ENCODE peak calls at places on chromosome 3, in five cellular contexts. O is heart left ventricle, U is A549, Y is HepG2, D is cardiac muscle cell. I is an unnamed sample.

GRCh38 chr3:36957072-36957471 is 12.2 kb upstream of the TRANK1 start:
- DNase-seq in U (no peak), D (no peak), O (no peak), Y (no peak), I (no peak)

GRCh38 chr3:169479314-169479939 is 184.1 kb downstream of the MECOM start:
- DNase-seq in D (no peak), Y (no peak), O (no peak), U (no peak), I (no peak)

GRCh38 chr3:62057339-62058047 is 315.9 kb downstream of the FEZF2 start:
- DNase-seq in U (no peak), Y (peak; percentile 80), O (no peak), D (no peak), I (no peak)

GRCh38 chr3:183306798-183307671 is 54.0 kb downstream of the B3GNT5 start:
- DNase-seq in U (peak; percentile 50), D (peak; percentile 39), O (peak; percentile 83), Y (no peak), I (peak; percentile 55)

GRCh38 chr3:65138531-65138930 is 450.7 kb upstream of the ADAMTS9 start:
- DNase-seq in O (no peak), D (no peak), U (no peak), Y (no peak), I (no peak)

GRCh38 chr3:53145109-53146077 is 15.2 kb upstream of the RFT1 start:
- DNase-seq in O (no peak), Y (no peak), U (peak; percentile 60), D (no peak), I (peak; percentile 65)

GRCh38 chr3:180538493-180538892 is 63.5 kb upstream of the TTC14 start:
- DNase-seq in U (no peak), O (no peak), Y (no peak), D (no peak), I (no peak)

GRCh38 chr3:15269091-15269989 is 63.0 kb downstream of the SH3BP5 start:
- DNase-seq in D (no peak), U (peak; percentile 94), O (peak; percentile 89), Y (no peak), I (no peak)

GRCh38 chr3:189631409-189631808 is 220 bp downstream of the TP63 start:
- DNase-seq in Y (no peak), U (no peak), O (no peak), D (no peak), I (no peak)

GRCh38 chr3:58266577-58266976 is 29.0 kb downstream of the ABHD6 start:
- DNase-seq in D (no peak), O (no peak), Y (no peak), U (no peak), I (no peak)

GRCh38 chr3:32621466-32621865 is 50.8 kb upstream of the DYNC1LI1 start:
- DNase-seq in Y (no peak), O (no peak), U (no peak), D (no peak), I (no peak)

GRCh38 chr3:54191997-54192396 is 69.6 kb downstream of the CACNA2D3 start:
- DNase-seq in D (no peak), U (no peak), Y (no peak), O (no peak), I (no peak)

GRCh38 chr3:156743859-156744258 is 69.5 kb downstream of the TIPARP start:
- DNase-seq in U (peak; percentile 12), O (no peak), Y (no peak), D (no peak), I (no peak)

GRCh38 chr3:24526640-24527237 is 32.1 kb upstream of the THRB start:
- DNase-seq in Y (no peak), O (no peak), D (peak; percentile 30), U (no peak), I (no peak)

GRCh38 chr3:20352547-20353164 is 166.7 kb upstream of the SGO1 start:
- DNase-seq in U (no peak), D (no peak), O (no peak), Y (no peak), I (no peak)

GRCh38 chr3:114241259-114241658 is 3.9 kb upstream of the ZNF80 start:
- DNase-seq in U (no peak), D (no peak), Y (no peak), O (no peak), I (no peak)

GRCh38 chr3:122727279-122727678 is 46.6 kb downstream of the PARP14 start:
- DNase-seq in D (no peak), Y (no peak), O (peak; percentile 25), U (no peak), I (no peak)
- H3K4me1 ChIP-seq in D (no peaks in the 10 kb centered on the region), Y (no peaks in the 10 kb centered on the region), O (no peaks in the 10 kb centered on the region), U (peaks cover 8% of the 10 kb centered on the region), I (no peaks in the 10 kb centered on the region)

DNA sequence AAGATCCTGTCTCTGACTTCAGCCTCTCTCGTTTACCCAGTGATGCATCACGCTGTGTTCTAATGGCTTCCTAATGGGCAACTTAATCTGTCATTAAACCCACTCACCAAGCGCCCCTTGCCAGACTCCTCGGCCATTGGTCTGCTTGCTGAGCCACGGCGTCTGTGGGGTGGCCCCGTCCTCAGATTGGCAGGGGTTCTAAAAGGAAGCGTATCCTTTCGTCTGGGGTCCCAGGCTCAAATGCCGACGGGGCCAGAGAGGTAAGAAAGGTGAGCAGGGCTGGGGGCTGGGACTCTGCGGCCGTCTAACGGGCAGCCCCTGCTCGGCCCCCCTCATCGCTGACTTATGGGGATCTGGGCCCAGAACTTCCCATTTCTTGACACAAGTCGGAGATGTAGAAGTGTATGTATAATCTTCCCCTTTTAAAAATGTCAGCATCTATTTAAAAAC is 315.1 kb upstream of the PROK2 start:
- DNase-seq in D (peak; percentile 24), O (no peak), U (no peak), Y (no peak), I (no peak)
- H3K4me3 ChIP-seq in D (peak overlapping the region; percentile 31), O (peak overlapping the region; percentile 51), U (no peak overlapping the region), Y (no peak overlapping the region), I (no peak overlapping the region)

DNA sequence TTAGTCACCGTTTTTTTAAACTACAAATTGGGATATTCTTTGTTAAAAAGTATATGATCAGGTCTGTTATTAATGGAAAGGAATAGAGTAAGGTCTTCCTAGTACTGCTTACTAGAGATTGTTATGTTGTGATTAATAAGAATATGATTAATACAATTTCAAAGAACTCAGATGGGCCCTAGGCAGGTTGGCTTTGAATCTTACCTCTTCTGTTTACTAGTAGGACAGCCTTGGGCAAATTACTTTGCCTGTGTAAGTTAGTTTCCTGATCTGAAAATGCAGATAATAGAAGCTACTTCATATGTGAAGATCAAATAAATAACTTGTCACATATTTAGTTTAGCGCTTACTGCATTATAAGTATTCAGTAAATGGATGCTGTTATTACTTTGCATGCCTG is 6.9 kb downstream of the GFM1 start:
- DNase-seq in Y (no peak), U (no peak), O (no peak), D (no peak), I (no peak)
- TF ChIP-seq CTCF in Y (no peak), U (no peak), O (no peak), D (no peak), I (no peak)

GRCh38 chr3:129607391-129608068 is 1.1 kb upstream of the PLXND1 start:
- DNase-seq in U (no peak), O (no peak), D (no peak), Y (no peak), I (no peak)

GRCh38 chr3:129609591-129610169 is 3.2 kb upstream of the PLXND1 start:
- DNase-seq in Y (no peak), U (no peak), D (no peak), O (no peak), I (no peak)

GRCh38 chr3:129608087-129608935 is 1.8 kb upstream of the PLXND1 start:
- DNase-seq in D (no peak), O (no peak), Y (no peak), U (peak; percentile 70), I (no peak)

GRCh38 chr3:129610276-129610675 is 3.8 kb upstream of the PLXND1 start:
- DNase-seq in U (no peak), O (no peak), Y (no peak), D (no peak), I (no peak)

GRCh38 chr3:129608936-129609590 is 2.6 kb upstream of the PLXND1 start:
- DNase-seq in O (no peak), U (no peak), Y (no peak), D (no peak), I (no peak)
- H3K4me1 ChIP-seq in O (peaks cover 68% of the 10 kb centered on the region), U (peaks cover 62% of the 10 kb centered on the region), Y (peaks cover 72% of the 10 kb centered on the region), D (peaks cover 11% of the 10 kb centered on the region), I (peaks cover 30% of the 10 kb centered on the region)

GRCh38 chr3:141386080-141386594 is 17.8 kb downstream of the ZBTB38 start:
- DNase-seq in O (no peak), D (no peak), Y (no peak), U (no peak), I (no peak)
- H3K4me3 ChIP-seq in O (no peak overlapping the region), D (no peak overlapping the region), Y (no peak overlapping the region), U (no peak overlapping the region), I (no peak overlapping the region)

GRCh38 chr3:34687671-34688070 is 889.2 kb downstream of the PDCD6IP start:
- DNase-seq in U (no peak), O (no peak), Y (no peak), D (no peak), I (no peak)

GRCh38 chr3:34678580-34678979 is 880.1 kb downstream of the PDCD6IP start:
- DNase-seq in D (peak; percentile 52), U (no peak), O (no peak), Y (no peak), I (peak; percentile 45)

DNA sequence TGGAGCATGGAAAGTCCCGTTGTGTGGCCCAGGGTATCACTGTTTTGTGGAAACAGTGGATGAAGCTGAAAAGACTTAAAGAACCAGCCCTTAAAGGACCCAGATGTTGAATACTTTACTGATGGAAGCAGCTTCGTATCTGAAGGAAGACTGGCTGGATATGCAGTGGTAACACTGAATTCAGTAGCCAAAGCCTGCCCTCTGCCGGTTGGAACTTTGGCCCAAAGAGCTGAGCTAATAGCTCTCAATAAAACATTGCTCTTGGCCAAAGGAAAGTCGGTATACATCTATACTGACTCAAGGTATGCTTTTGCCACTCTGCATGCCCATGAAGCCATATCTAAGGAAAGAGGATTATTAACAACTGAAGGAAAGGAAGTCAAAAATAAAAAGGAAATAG is 885.4 kb downstream of the PDCD6IP start:
- DNase-seq in U (peak; percentile 64), Y (peak; percentile 22), O (peak; percentile 59), D (peak; percentile 83), I (peak; percentile 75)
- TF ChIP-seq CTCF in U (peak; percentile 69), Y (peak; percentile 65), O (peak; percentile 69), D (peak; percentile 53), I (peak; percentile 66)

DNA sequence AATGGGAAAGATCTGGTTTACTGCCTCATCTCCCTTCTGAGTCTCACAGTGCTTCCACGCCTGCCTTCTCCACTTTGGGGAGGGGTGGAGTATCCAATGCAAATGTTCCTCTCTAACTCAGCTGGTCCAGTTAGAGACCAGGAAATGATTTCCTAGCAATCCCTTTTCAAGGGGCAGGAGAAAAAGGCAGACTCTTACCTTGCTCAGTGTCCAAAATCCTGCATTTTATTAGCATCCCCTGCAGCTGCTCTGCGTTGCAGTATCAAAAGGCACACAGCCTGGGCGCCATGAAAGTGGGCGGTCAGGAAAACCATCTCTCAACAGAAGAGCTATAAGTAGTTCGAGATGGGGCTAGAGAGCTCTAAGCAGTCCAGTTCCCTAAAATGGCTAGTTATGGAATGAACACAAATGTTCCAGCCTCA is 451.6 kb downstream of the FOXP1 start:
- DNase-seq in O (peak; percentile 47), U (no peak), Y (no peak), D (peak; percentile 61), I (no peak)
- H3K4me1 ChIP-seq in O (peaks cover 67% of the 10 kb centered on the region), U (peaks cover 62% of the 10 kb centered on the region), Y (peaks cover 84% of the 10 kb centered on the region), D (peaks cover 100% of the 10 kb centered on the region), I (peaks cover 67% of the 10 kb centered on the region)

GRCh38 chr3:100682854-100683760 is 26.2 kb upstream of the TFG start:
- DNase-seq in Y (no peak), U (no peak), O (no peak), D (no peak), I (no peak)
- H3K4me3 ChIP-seq in Y (no peak overlapping the region), U (no peak overlapping the region), O (no peak overlapping the region), D (no peak overlapping the region), I (no peak overlapping the region)

I was measured in Caco-2.